ENCODE peak calls at places on chromosome 20, in nine cellular contexts. One of them, this sample, is unnamed.

GRCh38 chr20:59165389-59165785 is 1.8 kb downstream of the ZNF831 start:
- DNase-seq in EL: no peak
- DNase-seq in stimulated activated CD4-positive, alpha-beta T cell treated with anti-CD3 and anti-CD28 coated beads, Interleukin-1b, Interleukin-23, amount 100 ng/mL, for 4 hours: no peak
- DNase-seq in iris pigment epithelial cell: no peak
- DNase-seq in NCI-H1092 treated with DMSO at 0.1 percent for 48 hours: no peak
- DNase-seq in Peyer's patch: no peak
- DNase-seq in activated CD4-positive, alpha-beta memory T cell treated with anti-CD3 and anti-CD28 coated beads, Interleukin-2, amount 10 ng/mL, durations not matched to agents 7 days and 5 days: no peak
- DNase-seq in RCC 7860: no peak
- DNase-seq in activated CD8-positive, alpha-beta memory T cell treated with anti-CD3 and anti-CD28 coated beads, Interleukin-2, amount 50 U/mL, for 48 hours: peak; percentile 52
- DNase-seq in this sample: no peak

GRCh38 chr20:40663991-40664880 is 24.8 kb downstream of the MAFB start:
- DNase-seq in EL: no peak
- DNase-seq in stimulated activated CD4-positive, alpha-beta T cell treated with anti-CD3 and anti-CD28 coated beads, Interleukin-1b, Interleukin-23, amount 100 ng/mL, for 4 hours: no peak
- DNase-seq in iris pigment epithelial cell: no peak
- DNase-seq in NCI-H1092 treated with DMSO at 0.1 percent for 48 hours: no peak
- DNase-seq in Peyer's patch: no peak
- DNase-seq in activated CD4-positive, alpha-beta memory T cell treated with anti-CD3 and anti-CD28 coated beads, Interleukin-2, amount 10 ng/mL, durations not matched to agents 7 days and 5 days: no peak
- DNase-seq in RCC 7860: no peak
- DNase-seq in activated CD8-positive, alpha-beta memory T cell treated with anti-CD3 and anti-CD28 coated beads, Interleukin-2, amount 50 U/mL, for 48 hours: no peak
- DNase-seq in this sample: peak; percentile 83

GRCh38 chr20:31698803-31699718 is 23.6 kb downstream of the BCL2L1 start:
- DNase-seq in EL: peak; percentile 97
- DNase-seq in stimulated activated CD4-positive, alpha-beta T cell treated with anti-CD3 and anti-CD28 coated beads, Interleukin-1b, Interleukin-23, amount 100 ng/mL, for 4 hours: no peak
- DNase-seq in iris pigment epithelial cell: peak; percentile 99
- DNase-seq in NCI-H1092 treated with DMSO at 0.1 percent for 48 hours: no peak
- DNase-seq in Peyer's patch: peak; percentile 35
- DNase-seq in activated CD4-positive, alpha-beta memory T cell treated with anti-CD3 and anti-CD28 coated beads, Interleukin-2, amount 10 ng/mL, durations not matched to agents 7 days and 5 days: peak; percentile 49
- DNase-seq in RCC 7860: peak; percentile 93
- DNase-seq in activated CD8-positive, alpha-beta memory T cell treated with anti-CD3 and anti-CD28 coated beads, Interleukin-2, amount 50 U/mL, for 48 hours: no peak
- DNase-seq in this sample: no peak

GRCh38 chr20:48398506-48399449 is 429.0 kb downstream of the PREX1 start:
- DNase-seq in EL: no peak
- DNase-seq in stimulated activated CD4-positive, alpha-beta T cell treated with anti-CD3 and anti-CD28 coated beads, Interleukin-1b, Interleukin-23, amount 100 ng/mL, for 4 hours: no peak
- DNase-seq in iris pigment epithelial cell: no peak
- DNase-seq in NCI-H1092 treated with DMSO at 0.1 percent for 48 hours: no peak
- DNase-seq in Peyer's patch: no peak
- DNase-seq in activated CD4-positive, alpha-beta memory T cell treated with anti-CD3 and anti-CD28 coated beads, Interleukin-2, amount 10 ng/mL, durations not matched to agents 7 days and 5 days: no peak
- DNase-seq in RCC 7860: no peak
- DNase-seq in activated CD8-positive, alpha-beta memory T cell treated with anti-CD3 and anti-CD28 coated beads, Interleukin-2, amount 50 U/mL, for 48 hours: no peak
- DNase-seq in this sample: no peak

GRCh38 chr20:57024849-57025248 is 241.6 kb downstream of the BMP7 start:
- DNase-seq in EL: peak; percentile 69
- DNase-seq in stimulated activated CD4-positive, alpha-beta T cell treated with anti-CD3 and anti-CD28 coated beads, Interleukin-1b, Interleukin-23, amount 100 ng/mL, for 4 hours: no peak
- DNase-seq in iris pigment epithelial cell: no peak
- DNase-seq in NCI-H1092 treated with DMSO at 0.1 percent for 48 hours: no peak
- DNase-seq in Peyer's patch: no peak
- DNase-seq in activated CD4-positive, alpha-beta memory T cell treated with anti-CD3 and anti-CD28 coated beads, Interleukin-2, amount 10 ng/mL, durations not matched to agents 7 days and 5 days: no peak
- DNase-seq in RCC 7860: no peak
- DNase-seq in activated CD8-positive, alpha-beta memory T cell treated with anti-CD3 and anti-CD28 coated beads, Interleukin-2, amount 50 U/mL, for 48 hours: no peak
- DNase-seq in this sample: no peak

GRCh38 chr20:56722042-56722441 is 92.9 kb downstream of the TFAP2C start:
- DNase-seq in EL: no peak
- DNase-seq in stimulated activated CD4-positive, alpha-beta T cell treated with anti-CD3 and anti-CD28 coated beads, Interleukin-1b, Interleukin-23, amount 100 ng/mL, for 4 hours: no peak
- DNase-seq in iris pigment epithelial cell: no peak
- DNase-seq in NCI-H1092 treated with DMSO at 0.1 percent for 48 hours: no peak
- DNase-seq in Peyer's patch: no peak
- DNase-seq in activated CD4-positive, alpha-beta memory T cell treated with anti-CD3 and anti-CD28 coated beads, Interleukin-2, amount 10 ng/mL, durations not matched to agents 7 days and 5 days: no peak
- DNase-seq in RCC 7860: no peak
- DNase-seq in activated CD8-positive, alpha-beta memory T cell treated with anti-CD3 and anti-CD28 coated beads, Interleukin-2, amount 50 U/mL, for 48 hours: no peak
- DNase-seq in this sample: no peak

GRCh38 chr20:57440678-57441509 is 49.7 kb downstream of the RBM38 start:
- DNase-seq in EL: no peak
- DNase-seq in stimulated activated CD4-positive, alpha-beta T cell treated with anti-CD3 and anti-CD28 coated beads, Interleukin-1b, Interleukin-23, amount 100 ng/mL, for 4 hours: no peak
- DNase-seq in iris pigment epithelial cell: peak; percentile 10
- DNase-seq in NCI-H1092 treated with DMSO at 0.1 percent for 48 hours: peak; percentile 50
- DNase-seq in Peyer's patch: no peak
- DNase-seq in activated CD4-positive, alpha-beta memory T cell treated with anti-CD3 and anti-CD28 coated beads, Interleukin-2, amount 10 ng/mL, durations not matched to agents 7 days and 5 days: no peak
- DNase-seq in RCC 7860: no peak
- DNase-seq in activated CD8-positive, alpha-beta memory T cell treated with anti-CD3 and anti-CD28 coated beads, Interleukin-2, amount 50 U/mL, for 48 hours: no peak
- DNase-seq in this sample: peak; percentile 86

GRCh38 chr20:45503430-45503829 is 12.0 kb downstream of the SPINT3 start:
- DNase-seq in EL: no peak
- DNase-seq in stimulated activated CD4-positive, alpha-beta T cell treated with anti-CD3 and anti-CD28 coated beads, Interleukin-1b, Interleukin-23, amount 100 ng/mL, for 4 hours: no peak
- DNase-seq in iris pigment epithelial cell: no peak
- DNase-seq in NCI-H1092 treated with DMSO at 0.1 percent for 48 hours: no peak
- DNase-seq in Peyer's patch: no peak
- DNase-seq in activated CD4-positive, alpha-beta memory T cell treated with anti-CD3 and anti-CD28 coated beads, Interleukin-2, amount 10 ng/mL, durations not matched to agents 7 days and 5 days: no peak
- DNase-seq in RCC 7860: no peak
- DNase-seq in activated CD8-positive, alpha-beta memory T cell treated with anti-CD3 and anti-CD28 coated beads, Interleukin-2, amount 50 U/mL, for 48 hours: no peak
- DNase-seq in this sample: no peak

GRCh38 chr20:50129662-50130345 is 16.9 kb upstream of the UBE2V1 start:
- DNase-seq in EL: no peak
- DNase-seq in stimulated activated CD4-positive, alpha-beta T cell treated with anti-CD3 and anti-CD28 coated beads, Interleukin-1b, Interleukin-23, amount 100 ng/mL, for 4 hours: no peak
- DNase-seq in iris pigment epithelial cell: no peak
- DNase-seq in NCI-H1092 treated with DMSO at 0.1 percent for 48 hours: no peak
- DNase-seq in Peyer's patch: no peak
- DNase-seq in activated CD4-positive, alpha-beta memory T cell treated with anti-CD3 and anti-CD28 coated beads, Interleukin-2, amount 10 ng/mL, durations not matched to agents 7 days and 5 days: no peak
- DNase-seq in RCC 7860: no peak
- DNase-seq in activated CD8-positive, alpha-beta memory T cell treated with anti-CD3 and anti-CD28 coated beads, Interleukin-2, amount 50 U/mL, for 48 hours: no peak
- DNase-seq in this sample: peak; percentile 78

GRCh38 chr20:8082999-8083398 is 49.1 kb upstream of the PLCB1 start:
- DNase-seq in EL: peak; percentile 5
- DNase-seq in stimulated activated CD4-positive, alpha-beta T cell treated with anti-CD3 and anti-CD28 coated beads, Interleukin-1b, Interleukin-23, amount 100 ng/mL, for 4 hours: no peak
- DNase-seq in iris pigment epithelial cell: peak; percentile 90
- DNase-seq in NCI-H1092 treated with DMSO at 0.1 percent for 48 hours: peak; percentile 78
- DNase-seq in Peyer's patch: no peak
- DNase-seq in activated CD4-positive, alpha-beta memory T cell treated with anti-CD3 and anti-CD28 coated beads, Interleukin-2, amount 10 ng/mL, durations not matched to agents 7 days and 5 days: no peak
- DNase-seq in RCC 7860: no peak
- DNase-seq in activated CD8-positive, alpha-beta memory T cell treated with anti-CD3 and anti-CD28 coated beads, Interleukin-2, amount 50 U/mL, for 48 hours: no peak
- DNase-seq in this sample: no peak

GRCh38 chr20:46557231-46557956 is 6.9 kb upstream of the OCSTAMP start:
- DNase-seq in EL: peak; percentile 66
- DNase-seq in stimulated activated CD4-positive, alpha-beta T cell treated with anti-CD3 and anti-CD28 coated beads, Interleukin-1b, Interleukin-23, amount 100 ng/mL, for 4 hours: no peak
- DNase-seq in iris pigment epithelial cell: peak; percentile 64
- DNase-seq in NCI-H1092 treated with DMSO at 0.1 percent for 48 hours: no peak
- DNase-seq in Peyer's patch: no peak
- DNase-seq in activated CD4-positive, alpha-beta memory T cell treated with anti-CD3 and anti-CD28 coated beads, Interleukin-2, amount 10 ng/mL, durations not matched to agents 7 days and 5 days: no peak
- DNase-seq in RCC 7860: peak; percentile 44
- DNase-seq in activated CD8-positive, alpha-beta memory T cell treated with anti-CD3 and anti-CD28 coated beads, Interleukin-2, amount 50 U/mL, for 48 hours: no peak
- DNase-seq in this sample: no peak

GRCh38 chr20:10922941-10923340 is 249.1 kb upstream of the JAG1 start:
- DNase-seq in EL: peak; percentile 96
- DNase-seq in stimulated activated CD4-positive, alpha-beta T cell treated with anti-CD3 and anti-CD28 coated beads, Interleukin-1b, Interleukin-23, amount 100 ng/mL, for 4 hours: no peak
- DNase-seq in iris pigment epithelial cell: peak; percentile 96
- DNase-seq in NCI-H1092 treated with DMSO at 0.1 percent for 48 hours: no peak
- DNase-seq in Peyer's patch: no peak
- DNase-seq in activated CD4-positive, alpha-beta memory T cell treated with anti-CD3 and anti-CD28 coated beads, Interleukin-2, amount 10 ng/mL, durations not matched to agents 7 days and 5 days: no peak
- DNase-seq in RCC 7860: peak; percentile 83
- DNase-seq in activated CD8-positive, alpha-beta memory T cell treated with anti-CD3 and anti-CD28 coated beads, Interleukin-2, amount 50 U/mL, for 48 hours: no peak
- DNase-seq in this sample: no peak

GRCh38 chr20:53939554-53940355 is 130.6 kb downstream of the BCAS1 start:
- DNase-seq in EL: peak; percentile 95
- DNase-seq in stimulated activated CD4-positive, alpha-beta T cell treated with anti-CD3 and anti-CD28 coated beads, Interleukin-1b, Interleukin-23, amount 100 ng/mL, for 4 hours: peak; percentile 44
- DNase-seq in iris pigment epithelial cell: peak; percentile 95
- DNase-seq in NCI-H1092 treated with DMSO at 0.1 percent for 48 hours: no peak
- DNase-seq in Peyer's patch: peak; percentile 95
- DNase-seq in activated CD4-positive, alpha-beta memory T cell treated with anti-CD3 and anti-CD28 coated beads, Interleukin-2, amount 10 ng/mL, durations not matched to agents 7 days and 5 days: peak; percentile 81
- DNase-seq in RCC 7860: peak; percentile 83
- DNase-seq in activated CD8-positive, alpha-beta memory T cell treated with anti-CD3 and anti-CD28 coated beads, Interleukin-2, amount 50 U/mL, for 48 hours: peak; percentile 77
- DNase-seq in this sample: peak; percentile 66

GRCh38 chr20:32984631-32985354 is 19.4 kb downstream of the SUN5 start:
- DNase-seq in EL: no peak
- DNase-seq in stimulated activated CD4-positive, alpha-beta T cell treated with anti-CD3 and anti-CD28 coated beads, Interleukin-1b, Interleukin-23, amount 100 ng/mL, for 4 hours: no peak
- DNase-seq in iris pigment epithelial cell: no peak
- DNase-seq in NCI-H1092 treated with DMSO at 0.1 percent for 48 hours: no peak
- DNase-seq in Peyer's patch: no peak
- DNase-seq in activated CD4-positive, alpha-beta memory T cell treated with anti-CD3 and anti-CD28 coated beads, Interleukin-2, amount 10 ng/mL, durations not matched to agents 7 days and 5 days: no peak
- DNase-seq in RCC 7860: no peak
- DNase-seq in activated CD8-positive, alpha-beta memory T cell treated with anti-CD3 and anti-CD28 coated beads, Interleukin-2, amount 50 U/mL, for 48 hours: no peak
- DNase-seq in this sample: no peak

GRCh38 chr20:14829897-14830296 is 492.5 kb upstream of the FLRT3 start:
- DNase-seq in EL: no peak
- DNase-seq in stimulated activated CD4-positive, alpha-beta T cell treated with anti-CD3 and anti-CD28 coated beads, Interleukin-1b, Interleukin-23, amount 100 ng/mL, for 4 hours: no peak
- DNase-seq in iris pigment epithelial cell: no peak
- DNase-seq in NCI-H1092 treated with DMSO at 0.1 percent for 48 hours: peak; percentile 85
- DNase-seq in Peyer's patch: no peak
- DNase-seq in activated CD4-positive, alpha-beta memory T cell treated with anti-CD3 and anti-CD28 coated beads, Interleukin-2, amount 10 ng/mL, durations not matched to agents 7 days and 5 days: no peak
- DNase-seq in RCC 7860: no peak
- DNase-seq in activated CD8-positive, alpha-beta memory T cell treated with anti-CD3 and anti-CD28 coated beads, Interleukin-2, amount 50 U/mL, for 48 hours: no peak
- DNase-seq in this sample: no peak

GRCh38 chr20:59134182-59134581 is 29.4 kb upstream of the ZNF831 start:
- DNase-seq in EL: no peak
- DNase-seq in stimulated activated CD4-positive, alpha-beta T cell treated with anti-CD3 and anti-CD28 coated beads, Interleukin-1b, Interleukin-23, amount 100 ng/mL, for 4 hours: no peak
- DNase-seq in iris pigment epithelial cell: no peak
- DNase-seq in NCI-H1092 treated with DMSO at 0.1 percent for 48 hours: no peak
- DNase-seq in Peyer's patch: no peak
- DNase-seq in activated CD4-positive, alpha-beta memory T cell treated with anti-CD3 and anti-CD28 coated beads, Interleukin-2, amount 10 ng/mL, durations not matched to agents 7 days and 5 days: no peak
- DNase-seq in RCC 7860: no peak
- DNase-seq in activated CD8-positive, alpha-beta memory T cell treated with anti-CD3 and anti-CD28 coated beads, Interleukin-2, amount 50 U/mL, for 48 hours: peak; percentile 23
- DNase-seq in this sample: no peak

GRCh38 chr20:3398681-3399252 is 8.7 kb downstream of the DNAAF9 start:
- DNase-seq in EL: peak; percentile 54
- DNase-seq in stimulated activated CD4-positive, alpha-beta T cell treated with anti-CD3 and anti-CD28 coated beads, Interleukin-1b, Interleukin-23, amount 100 ng/mL, for 4 hours: no peak
- DNase-seq in iris pigment epithelial cell: peak; percentile 74
- DNase-seq in NCI-H1092 treated with DMSO at 0.1 percent for 48 hours: no peak
- DNase-seq in Peyer's patch: no peak
- DNase-seq in activated CD4-positive, alpha-beta memory T cell treated with anti-CD3 and anti-CD28 coated beads, Interleukin-2, amount 10 ng/mL, durations not matched to agents 7 days and 5 days: no peak
- DNase-seq in RCC 7860: no peak
- DNase-seq in activated CD8-positive, alpha-beta memory T cell treated with anti-CD3 and anti-CD28 coated beads, Interleukin-2, amount 50 U/mL, for 48 hours: no peak
- DNase-seq in this sample: no peak

GRCh38 chr20:48411265-48411664 is 416.5 kb downstream of the PREX1 start:
- DNase-seq in EL: no peak
- DNase-seq in stimulated activated CD4-positive, alpha-beta T cell treated with anti-CD3 and anti-CD28 coated beads, Interleukin-1b, Interleukin-23, amount 100 ng/mL, for 4 hours: no peak
- DNase-seq in iris pigment epithelial cell: no peak
- DNase-seq in NCI-H1092 treated with DMSO at 0.1 percent for 48 hours: no peak
- DNase-seq in Peyer's patch: no peak
- DNase-seq in activated CD4-positive, alpha-beta memory T cell treated with anti-CD3 and anti-CD28 coated beads, Interleukin-2, amount 10 ng/mL, durations not matched to agents 7 days and 5 days: no peak
- DNase-seq in RCC 7860: no peak
- DNase-seq in activated CD8-positive, alpha-beta memory T cell treated with anti-CD3 and anti-CD28 coated beads, Interleukin-2, amount 50 U/mL, for 48 hours: no peak
- DNase-seq in this sample: no peak

GRCh38 chr20:35663516-35663812 is 1.2 kb downstream of the CPNE1 start:
- DNase-seq in EL: peak; percentile 38
- DNase-seq in stimulated activated CD4-positive, alpha-beta T cell treated with anti-CD3 and anti-CD28 coated beads, Interleukin-1b, Interleukin-23, amount 100 ng/mL, for 4 hours: peak; percentile 23
- DNase-seq in iris pigment epithelial cell: no peak
- DNase-seq in NCI-H1092 treated with DMSO at 0.1 percent for 48 hours: no peak
- DNase-seq in Peyer's patch: no peak
- DNase-seq in activated CD4-positive, alpha-beta memory T cell treated with anti-CD3 and anti-CD28 coated beads, Interleukin-2, amount 10 ng/mL, durations not matched to agents 7 days and 5 days: no peak
- DNase-seq in RCC 7860: peak; percentile 37
- DNase-seq in activated CD8-positive, alpha-beta memory T cell treated with anti-CD3 and anti-CD28 coated beads, Interleukin-2, amount 50 U/mL, for 48 hours: no peak
- DNase-seq in this sample: no peak